ENCODE peak calls at places on chromosomes 4 and X, in five cellular contexts. J, A, Q, K and P are unnamed samples.

GRCh38 chr4:150072906-150073714 is 5.1 kb upstream of the DCLK2 start:
- DNase-seq in K (peak), A (peak), J (no peak), Q (no peak), P (no peak)

GRCh38 chr4:168811793-168812651 is 198.0 kb downstream of the CBR4 start:
- DNase-seq in Q (no peak), A (peak), J (no peak), K (peak), P (no peak)

GRCh38 chrX:153879741-153880439 is 6.1 kb downstream of the L1CAM start:
- DNase-seq in K (no peak), Q (no peak), A (no peak), J (no peak), P (no peak)

GRCh38 chr4:179398414-179398813 is 1956.2 kb upstream of the AGA start:
- DNase-seq in J (no peak), K (no peak), A (no peak), Q (no peak), P (no peak)

GRCh38 chrX:77519765-77520164 is 72.6 kb downstream of the FGF16 start:
- DNase-seq in Q (no peak), J (no peak), A (no peak), K (no peak), P (no peak)

GRCh38 chr4:8227771-8228318 is 28.8 kb downstream of the SH3TC1 start:
- DNase-seq in A (no peak), J (no peak), Q (no peak), K (no peak), P (no peak)

GRCh38 chr4:64581422-64581821 is 172.2 kb upstream of the TECRL start:
- DNase-seq in J (no peak), K (peak), A (peak), Q (no peak), P (no peak)

GRCh38 chrX:101478366-101478765 is 6.9 kb upstream of the ARMCX4 start:
- DNase-seq in Q (no peak), A (no peak), J (no peak), K (no peak), P (no peak)

GRCh38 chr4:63919636-63920365 is 489.4 kb downstream of the TECRL start:
- DNase-seq in J (no peak), Q (no peak), A (no peak), K (no peak), P (no peak)

GRCh38 chr4:78298618-78299017 is 241.5 kb downstream of the FRAS1 start:
- DNase-seq in A (peak), J (no peak), K (peak), Q (no peak), P (no peak)

GRCh38 chr4:33065749-33066148 is 2345.6 kb downstream of the PCDH7 start:
- DNase-seq in J (no peak), K (no peak), Q (no peak), A (no peak), P (no peak)

GRCh38 chr4:86498560-86499166 is 95.5 kb upstream of the PTPN13 start:
- DNase-seq in Q (peak), K (peak), J (no peak), A (peak), P (peak)

GRCh38 chr4:40486534-40486933 is 143.1 kb downstream of the RBM47 start:
- DNase-seq in Q (no peak), J (no peak), K (no peak), A (peak), P (no peak)

GRCh38 chrX:39112143-39112542 is 310.9 kb downstream of the MID1IP1 start:
- DNase-seq in A (peak), J (no peak), Q (no peak), K (no peak), P (no peak)

GRCh38 chrX:119817130-119817690 is 25.8 kb upstream of the RPL39 start:
- DNase-seq in K (no peak), A (peak), Q (no peak), J (no peak), P (no peak)

GRCh38 chr4:142913461-142914030 is 67.4 kb upstream of the INPP4B start:
- DNase-seq in A (peak), K (no peak), J (no peak), Q (no peak), P (no peak)

GRCh38 chrX:71492086-71493065 is 40.5 kb upstream of the OGT start:
- DNase-seq in J (peak), A (peak), K (peak), Q (peak), P (peak)

GRCh38 chr4:27929141-27929540 is 1068.5 kb downstream of the STIM2 start:
- DNase-seq in J (no peak), A (no peak), K (no peak), Q (no peak), P (no peak)

DNA sequence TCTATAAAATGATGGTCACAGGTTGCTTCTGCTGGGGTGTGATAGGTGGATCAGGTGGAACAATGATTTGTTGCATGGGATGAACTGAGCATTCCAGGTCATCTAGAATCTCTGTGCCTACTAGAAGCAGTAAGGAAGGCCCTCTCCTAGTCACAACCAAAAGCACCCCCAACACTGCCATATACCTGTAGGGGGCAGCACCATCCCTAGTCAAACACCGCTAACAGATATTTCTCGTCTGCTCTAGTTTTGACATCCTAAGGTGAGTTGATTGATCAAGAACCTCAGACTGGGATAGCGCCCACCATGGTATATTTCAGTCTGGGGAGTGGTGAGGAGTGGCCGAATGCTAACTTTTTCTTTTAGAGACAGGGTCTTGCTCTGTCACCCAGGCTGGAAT is 160.2 kb downstream of the NHS start:
- DNase-seq in K (no peak), Q (peak), A (peak), J (no peak), P (peak)
- TF ChIP-seq CTCF in K (peak), Q (peak), A (peak), J (peak), P (peak)

GRCh38 chr4:26273308-26273980 is 47.4 kb upstream of the RBPJ start:
- DNase-seq in K (no peak), J (peak), A (no peak), Q (no peak), P (no peak)
- H3K4me3 ChIP-seq in K (no peak), J (no peak), A (no peak), Q (no peak), P (no peak)

DNA sequence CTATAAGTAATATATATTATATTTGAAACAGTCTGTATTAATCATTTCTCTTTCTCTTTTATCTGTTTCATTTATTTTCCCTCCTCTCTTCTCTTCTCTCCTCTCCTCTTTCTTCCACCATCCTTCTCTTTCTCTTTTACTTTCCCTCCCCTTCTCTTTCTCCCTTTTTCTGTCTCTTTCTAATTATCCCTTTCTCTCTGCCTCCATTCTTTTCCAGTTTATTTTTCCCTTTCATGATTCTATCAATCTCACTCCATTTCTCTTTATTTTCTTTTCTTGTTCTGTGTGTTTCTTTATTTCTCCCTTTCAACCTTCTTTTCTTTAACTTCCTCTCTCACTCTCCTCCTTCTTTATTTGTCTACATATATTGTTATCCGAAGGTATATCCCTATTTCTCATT is 399.8 kb upstream of the POU3F4 start:
- DNase-seq in K (no peak), A (no peak), J (no peak), Q (no peak), P (no peak)
- TF ChIP-seq CTCF in K (no peak), A (no peak), J (no peak), Q (no peak), P (no peak)

GRCh38 chrX:137929951-137930350 is 364.0 kb downstream of the ZIC3 start:
- DNase-seq in K (no peak), Q (no peak), J (no peak), A (no peak), P (no peak)

GRCh38 chrX:137930562-137930961 is 364.6 kb downstream of the ZIC3 start:
- DNase-seq in A (no peak), K (no peak), Q (no peak), J (no peak), P (no peak)

DNA sequence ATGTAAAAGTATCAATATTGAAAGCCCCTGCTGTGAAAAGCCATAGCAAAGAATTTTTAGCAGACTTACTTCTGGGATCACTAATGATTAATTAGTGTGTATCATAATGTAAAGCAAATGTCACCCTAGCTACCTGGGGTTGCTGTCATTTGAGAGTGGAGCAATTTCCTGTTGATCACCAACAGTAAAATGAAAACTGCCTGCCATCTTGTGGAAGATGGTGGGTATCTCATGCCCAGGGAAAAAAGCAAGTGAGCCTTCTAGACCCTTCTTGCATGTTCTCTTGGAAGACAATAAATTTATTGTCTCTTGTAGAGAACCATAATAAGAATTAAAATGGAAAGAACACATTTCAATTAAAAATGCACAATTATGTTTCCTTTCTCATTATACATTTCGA is 360.2 kb downstream of the ZIC3 start:
- DNase-seq in K (no peak), J (no peak), Q (peak), A (no peak), P (peak)
- H3K4me3 ChIP-seq in K (no peak), J (no peak), Q (no peak), A (no peak), P (no peak)

DNA sequence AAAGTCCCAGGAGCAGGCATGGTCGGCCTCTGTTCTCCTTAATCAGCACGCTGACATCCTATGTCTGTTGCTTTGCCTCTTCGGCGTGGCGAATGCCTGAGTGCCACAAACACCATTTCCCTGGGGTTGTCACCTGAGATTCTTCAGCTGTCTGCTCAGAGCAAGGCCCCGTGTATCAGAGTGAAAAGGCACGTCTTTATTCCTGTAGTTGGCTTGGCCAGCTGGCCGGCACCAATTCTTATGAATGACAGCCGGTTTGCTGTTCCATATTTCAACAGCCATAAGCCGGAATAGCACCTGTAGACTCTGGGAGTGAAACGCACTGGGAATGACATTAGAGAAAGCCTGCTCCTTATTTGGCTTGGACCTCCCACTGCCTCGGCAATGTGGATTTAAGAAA is 89.3 kb downstream of the MGST2 start:
- DNase-seq in A (no peak), K (no peak), J (no peak), Q (no peak), P (no peak)
- TF ChIP-seq CTCF in A (no peak), K (no peak), J (no peak), Q (no peak), P (no peak)

DNA sequence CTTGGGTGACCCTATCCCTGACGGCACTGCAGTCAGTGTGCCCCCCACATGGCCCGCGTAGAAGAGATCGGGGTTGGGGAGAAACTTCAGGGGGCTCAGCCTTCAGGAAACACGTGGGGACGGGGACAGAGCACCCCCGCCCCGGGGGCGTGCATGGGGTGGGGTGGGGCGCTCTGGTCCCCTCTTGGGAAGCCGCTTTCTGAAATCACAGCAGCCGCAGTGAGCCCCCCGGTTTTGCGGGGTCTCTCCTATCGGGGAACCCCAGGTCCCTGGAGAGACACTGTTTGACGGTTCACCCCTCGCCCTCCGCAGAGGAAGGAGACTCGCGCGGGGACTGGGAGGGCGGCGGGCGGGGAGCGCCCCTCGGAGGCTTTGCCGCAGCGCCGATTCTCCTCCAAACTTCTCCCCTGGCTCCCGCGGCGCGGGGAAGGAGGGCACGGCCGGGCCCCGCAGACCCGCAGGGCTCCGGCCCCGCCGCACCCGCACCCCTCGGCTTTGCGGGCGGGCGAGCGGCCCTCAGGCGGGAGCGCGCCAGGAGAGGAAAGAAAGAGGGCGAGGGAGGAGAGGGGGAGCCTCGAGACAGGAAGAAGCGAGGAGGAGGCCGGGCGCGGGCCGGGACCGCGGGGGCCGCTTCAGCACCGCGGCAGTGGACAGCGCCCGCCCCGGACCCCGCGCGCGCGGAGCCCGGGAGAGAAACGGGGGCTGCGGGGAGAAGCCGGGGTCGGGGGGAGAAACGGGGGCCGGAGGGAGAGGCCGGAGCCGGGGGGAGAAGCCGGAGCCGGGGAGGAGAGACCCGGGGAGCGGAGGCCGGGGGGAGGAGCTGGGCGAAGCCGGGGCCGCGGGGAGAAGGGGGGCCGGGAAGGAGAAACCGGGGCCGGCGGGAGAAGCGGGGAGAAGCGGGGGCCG is 613 bp downstream of the CPLX1 start:
- DNase-seq in A (peak), J (no peak), Q (peak), K (no peak), P (no peak)
- H3K4me3 ChIP-seq in A (no peak), J (peak), Q (peak), K (no peak), P (no peak)

GRCh38 chrX:17744896-17745523 is 7.7 kb downstream of the SCML1 start:
- DNase-seq in J (no peak), Q (no peak), A (peak), K (no peak), P (no peak)
- TF ChIP-seq CTCF in J (peak), Q (peak), A (peak), K (no peak), P (no peak)

DNA sequence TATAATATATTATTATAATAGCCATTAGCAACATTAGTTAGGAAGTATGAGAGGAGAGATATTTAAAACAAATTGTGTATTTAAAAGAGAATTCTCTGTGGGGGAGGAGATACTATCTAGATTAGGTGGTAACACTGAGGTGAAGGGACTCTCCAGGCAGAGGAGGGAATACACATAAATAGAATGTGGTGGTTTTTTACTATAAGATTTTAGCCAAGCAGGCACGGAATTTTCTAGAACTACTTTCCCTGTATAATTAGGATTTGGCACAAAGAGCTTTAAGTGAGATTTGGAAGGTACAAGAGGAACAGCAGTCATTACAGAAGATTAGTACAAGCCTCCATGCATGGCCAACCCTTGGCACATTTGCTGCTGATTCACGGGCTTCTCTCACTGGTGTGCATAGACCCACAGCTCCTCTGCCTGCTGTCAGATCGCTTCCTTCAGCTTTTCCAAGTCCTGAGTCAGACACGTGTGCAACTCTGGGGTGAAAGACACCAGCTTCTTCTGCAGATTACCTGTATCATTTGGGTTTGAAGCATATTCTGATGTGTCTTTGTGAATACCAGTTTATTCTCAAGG is 685.5 kb downstream of the KCTD8 start:
- DNase-seq in J (no peak), K (no peak), A (peak), Q (no peak), P (peak)
- H3K4me3 ChIP-seq in J (no peak), K (no peak), A (no peak), Q (no peak), P (peak)